ENCODE peak calls at places on chromosomes 4 and X, in ten cellular contexts. V is cardiac muscle cell, M is pancreas, C is gastrocnemius medialis, D is GM10248, W is mucosa of descending colon, K is fibroblast of lung, S is AG10803, F is brain microvascular endothelial cell, L is dorsolateral prefrontal cortex. X is an unnamed sample.

GRCh38 chr4:93731448-93731847 is 97.1 kb upstream of the ATOH1 start:
- DNase-seq in V (no peak), M (no peak), C (no peak), D (no peak), W (no peak), K (peak; percentile 10), S (no peak), F (peak; percentile 6), L (no peak), X (no peak)

GRCh38 chr4:181235361-181235760 is 1007.8 kb upstream of the TENM3 start:
- DNase-seq in V (no peak), M (no peak), C (no peak), D (no peak), W (no peak), K (no peak), S (no peak), F (no peak), L (no peak), X (no peak)

GRCh38 chrX:136768469-136769084 is 12.2 kb downstream of the ARHGEF6 start:
- DNase-seq in V (peak; percentile 83), M (peak; percentile 4), C (peak; percentile 81), D (peak; percentile 30), W (peak; percentile 21), K (peak; percentile 94), S (peak; percentile 94), F (peak; percentile 89), L (no peak), X (no peak)

GRCh38 chrX:52553995-52554642 is 37.3 kb upstream of the XAGE1B start:
- DNase-seq in V (no peak), M (no peak), C (no peak), D (no peak), W (no peak), K (no peak), S (no peak), F (no peak), L (no peak), X (no peak)

GRCh38 chr4:42706086-42706485 is 49.2 kb upstream of the ATP8A1 start:
- DNase-seq in V (no peak), M (no peak), C (no peak), D (no peak), W (no peak), K (no peak), S (no peak), F (no peak), L (no peak), X (no peak)

GRCh38 chr4:14842964-14843630 is 159.2 kb upstream of the CPEB2 start:
- DNase-seq in V (no peak), M (no peak), C (no peak), D (no peak), W (no peak), K (no peak), S (no peak), F (no peak), L (no peak), X (no peak)

GRCh38 chr4:12881945-12882589 is 602.1 kb downstream of the RAB28 start:
- DNase-seq in V (no peak), M (no peak), C (no peak), D (no peak), W (no peak), K (no peak), S (no peak), F (no peak), L (no peak), X (no peak)

GRCh38 chrX:78019586-78020483 is 50.4 kb upstream of the PGAM4 start:
- DNase-seq in V (no peak), M (peak; percentile 2), C (no peak), D (no peak), W (no peak), K (no peak), S (no peak), F (no peak), L (no peak), X (no peak)

GRCh38 chr4:155667538-155668511 is 1.2 kb downstream of the GUCY1A1 start:
- DNase-seq in V (peak; percentile 62), M (peak; percentile 22), C (no peak), D (peak; percentile 67), W (peak; percentile 43), K (peak; percentile 39), S (peak; percentile 20), F (peak; percentile 6), L (peak; percentile 38), X (peak; percentile 35)

GRCh38 chr4:163600731-163601130 is 106.2 kb downstream of the TMA16 start:
- DNase-seq in V (no peak), M (no peak), C (no peak), D (no peak), W (no peak), K (no peak), S (no peak), F (no peak), L (no peak), X (no peak)

GRCh38 chr4:163598489-163598888 is 104.0 kb downstream of the TMA16 start:
- DNase-seq in V (no peak), M (no peak), C (no peak), D (no peak), W (no peak), K (no peak), S (no peak), F (no peak), L (no peak), X (no peak)

GRCh38 chr4:163606885-163607284 is 112.4 kb downstream of the TMA16 start:
- DNase-seq in V (no peak), M (no peak), C (no peak), D (no peak), W (no peak), K (no peak), S (no peak), F (no peak), L (no peak), X (no peak)

GRCh38 chr4:163607292-163607691 is 112.8 kb downstream of the TMA16 start:
- DNase-seq in V (no peak), M (no peak), C (no peak), D (no peak), W (no peak), K (peak; percentile 22), S (no peak), F (no peak), L (no peak), X (no peak)

DNA sequence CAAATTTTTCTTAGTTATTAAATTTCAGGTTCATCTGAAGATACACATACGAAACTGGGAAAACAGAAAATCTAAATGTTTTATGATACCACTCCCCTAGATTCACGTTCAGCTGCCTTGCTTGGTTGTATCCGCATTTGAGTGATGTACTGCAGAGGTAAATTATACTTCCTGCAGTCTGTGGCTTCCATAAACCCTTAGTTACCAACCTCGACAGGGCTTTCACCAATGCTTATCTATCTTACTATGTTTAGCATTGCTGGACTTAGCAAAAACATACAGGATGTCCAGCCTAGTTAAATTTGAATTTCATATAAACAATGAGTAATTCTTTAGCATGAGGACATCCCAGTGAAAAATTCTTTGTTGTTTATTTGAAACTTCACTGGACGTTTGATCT is 108.8 kb downstream of the TMA16 start:
- DNase-seq in V (no peak), M (no peak), C (no peak), D (no peak), W (no peak), K (peak; percentile 8), S (no peak), F (no peak), L (no peak), X (no peak)
- TF ChIP-seq CTCF in V (no peak), M (no peak), C (no peak), D (no peak), W (no peak), K (no peak), S (no peak), F (no peak), L (no peak), X (no peak)

DNA sequence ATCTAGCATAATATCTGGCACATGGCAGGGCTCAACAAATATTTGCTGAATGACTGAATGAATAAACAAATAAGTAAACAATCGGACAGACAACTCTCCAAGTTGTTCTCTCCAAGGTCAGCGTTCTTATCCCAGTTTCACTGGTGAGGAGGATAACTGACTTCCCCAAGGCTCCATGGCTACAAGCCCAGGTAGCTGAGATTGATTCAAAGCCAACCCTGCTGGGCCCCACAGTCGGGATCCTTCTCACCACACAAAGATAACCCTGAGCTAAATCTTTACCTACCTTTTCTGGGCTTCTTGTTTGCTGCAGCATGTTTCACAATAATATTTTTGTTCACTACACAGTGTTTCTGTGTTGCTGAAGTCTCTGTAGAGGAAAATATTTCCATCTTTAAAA is 54.9 kb downstream of the USP46 start:
- DNase-seq in V (no peak), M (peak; percentile 7), C (no peak), D (no peak), W (no peak), K (no peak), S (no peak), F (no peak), L (no peak), X (no peak)
- TF ChIP-seq CTCF in V (no peak), M (no peak), C (no peak), D (no peak), W (no peak), K (no peak), S (no peak), F (no peak), L (no peak), X (no peak)

GRCh38 chr4:25743971-25744370 is 88.3 kb downstream of the SLC34A2 start:
- DNase-seq in V (no peak), M (no peak), C (no peak), D (no peak), W (no peak), K (no peak), S (no peak), F (no peak), L (no peak), X (no peak)

GRCh38 chr4:25750874-25751273 is 95.2 kb downstream of the SLC34A2 start:
- DNase-seq in V (no peak), M (no peak), C (no peak), D (no peak), W (no peak), K (no peak), S (no peak), F (no peak), L (no peak), X (no peak)

DNA sequence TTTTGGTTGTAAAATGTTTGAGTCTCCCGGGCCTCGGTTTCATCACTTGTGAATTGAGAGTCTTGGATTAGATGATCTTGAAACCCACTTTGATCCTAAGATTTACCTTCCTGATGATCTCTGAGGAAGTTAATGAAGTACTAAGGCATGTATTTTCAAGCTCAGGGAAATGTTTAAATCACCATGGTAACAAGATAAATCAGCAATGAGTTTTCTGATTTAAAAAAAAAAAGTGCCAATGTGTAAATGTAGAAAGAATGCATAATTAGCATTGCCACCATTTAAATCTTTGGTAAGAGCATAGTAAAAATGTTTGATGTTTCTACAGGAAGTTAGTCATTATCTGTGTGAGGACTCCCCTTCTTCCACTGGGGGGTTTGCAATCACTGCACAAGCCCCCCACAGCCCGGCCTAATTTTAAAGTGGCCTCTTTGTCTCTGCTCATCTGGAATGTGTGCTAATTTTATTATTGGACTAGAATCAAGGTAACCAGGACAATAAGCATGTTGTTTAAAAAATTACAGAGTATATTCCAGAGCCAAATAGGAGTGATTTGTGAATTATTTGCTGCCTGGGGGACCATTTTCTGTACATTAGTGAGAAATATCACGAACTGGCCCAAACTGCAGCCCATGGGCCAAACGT is 93.6 kb downstream of the SLC34A2 start:
- DNase-seq in V (no peak), M (no peak), C (no peak), D (no peak), W (no peak), K (peak; percentile 11), S (peak; percentile 9), F (no peak), L (no peak), X (no peak)
- TF ChIP-seq CTCF in V (no peak), M (no peak), C (no peak), D (no peak), W (no peak), K (no peak), S (no peak), F (no peak), L (no peak), X (no peak)

GRCh38 chrX:49282647-49283011 is 13.0 kb downstream of the PPP1R3F start:
- DNase-seq in V (peak; percentile 49), M (no peak), C (no peak), D (no peak), W (no peak), K (peak; percentile 21), S (peak; percentile 22), F (peak; percentile 4), L (peak; percentile 33), X (no peak)
- TF ChIP-seq CTCF in V (peak; percentile 42), M (no peak), C (no peak), D (no peak), W (no peak), K (no peak), S (peak; percentile 33), F (peak; percentile 53), L (peak; percentile 36), X (no peak)

X was measured in mesothelial cell of epicardium.